ENCODE peak calls at places on chromosomes 5 and 9, in eight cellular contexts. One of them, this sample, is unnamed.
A peak's percentile ranks its signal among the peaks of the same experiment; 100 is the strongest.

GRCh38 chr9:23826120-23826629 is at the start of gene ELAVL2:
- DNase-seq in A673: no peak
- DNase-seq in thoracic aorta: no peak
- DNase-seq in cardiac muscle cell: peak; percentile 91
- DNase-seq in astrocyte of the spinal cord: peak; percentile 99
- DNase-seq in uterus: peak; percentile 89
- DNase-seq in right lobe of liver: peak; percentile 65
- DNase-seq in omental fat pad: peak; percentile 74
- DNase-seq in this sample: no peak

GRCh38 chr9:135536166-135536565 is 9.8 kb upstream of the OBP2A start:
- DNase-seq in A673: no peak
- DNase-seq in thoracic aorta: no peak
- DNase-seq in cardiac muscle cell: peak; percentile 85
- DNase-seq in astrocyte of the spinal cord: peak; percentile 29
- DNase-seq in uterus: no peak
- DNase-seq in right lobe of liver: no peak
- DNase-seq in omental fat pad: peak; percentile 2
- DNase-seq in this sample: no peak

GRCh38 chr5:157689942-157690689 is 18.8 kb downstream of the C5orf52 start:
- DNase-seq in A673: no peak
- DNase-seq in thoracic aorta: no peak
- DNase-seq in cardiac muscle cell: peak; percentile 39
- DNase-seq in astrocyte of the spinal cord: no peak
- DNase-seq in uterus: no peak
- DNase-seq in right lobe of liver: no peak
- DNase-seq in omental fat pad: no peak
- DNase-seq in this sample: no peak

GRCh38 chr5:177520906-177521513 is 4.2 kb upstream of the DDX41 start:
- DNase-seq in A673: no peak
- DNase-seq in thoracic aorta: no peak
- DNase-seq in cardiac muscle cell: no peak
- DNase-seq in astrocyte of the spinal cord: no peak
- DNase-seq in uterus: no peak
- DNase-seq in right lobe of liver: peak; percentile 7
- DNase-seq in omental fat pad: no peak
- DNase-seq in this sample: no peak

GRCh38 chr5:167998148-167998767 is 293.2 kb upstream of the WWC1 start:
- DNase-seq in A673: no peak
- DNase-seq in thoracic aorta: no peak
- DNase-seq in cardiac muscle cell: no peak
- DNase-seq in astrocyte of the spinal cord: peak; percentile 35
- DNase-seq in uterus: no peak
- DNase-seq in right lobe of liver: no peak
- DNase-seq in omental fat pad: no peak
- DNase-seq in this sample: no peak

GRCh38 chr9:4147476-4148214 is 152.2 kb downstream of the GLIS3 start:
- DNase-seq in A673: no peak
- DNase-seq in thoracic aorta: no peak
- DNase-seq in cardiac muscle cell: peak; percentile 28
- DNase-seq in astrocyte of the spinal cord: peak; percentile 38
- DNase-seq in uterus: no peak
- DNase-seq in right lobe of liver: no peak
- DNase-seq in omental fat pad: no peak
- DNase-seq in this sample: no peak

GRCh38 chr9:130549093-130549735 is 30.2 kb upstream of the FUBP3 start:
- DNase-seq in A673: peak; percentile 30
- DNase-seq in thoracic aorta: no peak
- DNase-seq in cardiac muscle cell: no peak
- DNase-seq in astrocyte of the spinal cord: no peak
- DNase-seq in uterus: no peak
- DNase-seq in right lobe of liver: no peak
- DNase-seq in omental fat pad: no peak
- DNase-seq in this sample: no peak

GRCh38 chr9:642014-642413 is 199.5 kb upstream of the DMRT1 start:
- DNase-seq in A673: no peak
- DNase-seq in thoracic aorta: no peak
- DNase-seq in cardiac muscle cell: no peak
- DNase-seq in astrocyte of the spinal cord: no peak
- DNase-seq in uterus: no peak
- DNase-seq in right lobe of liver: no peak
- DNase-seq in omental fat pad: no peak
- DNase-seq in this sample: no peak

GRCh38 chr9:97980918-97981827 is 2.0 kb upstream of the ANP32B start:
- DNase-seq in A673: no peak
- DNase-seq in thoracic aorta: no peak
- DNase-seq in cardiac muscle cell: no peak
- DNase-seq in astrocyte of the spinal cord: no peak
- DNase-seq in uterus: peak; percentile 34
- DNase-seq in right lobe of liver: no peak
- DNase-seq in omental fat pad: no peak
- DNase-seq in this sample: no peak

GRCh38 chr5:129367883-129368282 is 92.2 kb upstream of the ADAMTS19 start:
- DNase-seq in A673: no peak
- DNase-seq in thoracic aorta: no peak
- DNase-seq in cardiac muscle cell: peak; percentile 79
- DNase-seq in astrocyte of the spinal cord: peak; percentile 22
- DNase-seq in uterus: no peak
- DNase-seq in right lobe of liver: no peak
- DNase-seq in omental fat pad: no peak
- DNase-seq in this sample: no peak

GRCh38 chr5:7876867-7877266 is 7.9 kb downstream of the MTRR start:
- DNase-seq in A673: peak; percentile 29
- DNase-seq in thoracic aorta: no peak
- DNase-seq in cardiac muscle cell: peak; percentile 32
- DNase-seq in astrocyte of the spinal cord: peak; percentile 51
- DNase-seq in uterus: no peak
- DNase-seq in right lobe of liver: no peak
- DNase-seq in omental fat pad: no peak
- DNase-seq in this sample: no peak

DNA sequence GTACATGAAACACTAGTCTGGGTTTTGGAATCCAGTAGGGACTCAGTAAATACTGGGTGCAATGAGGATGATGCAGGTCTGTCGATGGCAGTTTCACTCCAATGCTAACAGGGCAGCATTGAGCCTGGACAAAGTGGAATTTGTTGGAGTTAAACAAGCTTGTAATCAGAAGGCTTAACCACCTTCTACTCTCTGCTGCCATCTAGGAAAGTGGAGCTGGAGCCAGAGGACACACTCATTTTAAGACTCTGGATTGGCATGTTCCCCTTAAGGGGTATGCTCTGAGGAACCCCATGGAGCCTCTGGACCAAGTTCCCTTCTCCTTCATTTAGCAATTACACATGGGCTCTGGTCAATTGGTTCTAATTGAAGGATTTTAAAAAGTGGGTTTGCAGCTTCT is 331.0 kb upstream of the ADAMTSL1 start:
- DNase-seq in A673: no peak
- DNase-seq in thoracic aorta: no peak
- DNase-seq in cardiac muscle cell: peak; percentile 33
- DNase-seq in astrocyte of the spinal cord: no peak
- DNase-seq in uterus: no peak
- DNase-seq in right lobe of liver: no peak
- DNase-seq in omental fat pad: no peak
- DNase-seq in this sample: no peak
- TF ChIP-seq CTCF in A673: peak; percentile 12
- TF ChIP-seq CTCF in thoracic aorta: no peak
- TF ChIP-seq CTCF in cardiac muscle cell: peak; percentile 42
- TF ChIP-seq CTCF in astrocyte of the spinal cord: peak; percentile 43
- TF ChIP-seq CTCF in uterus: no peak
- TF ChIP-seq CTCF in right lobe of liver: peak; percentile 35
- TF ChIP-seq CTCF in omental fat pad: no peak
- TF ChIP-seq CTCF in this sample: no peak

DNA sequence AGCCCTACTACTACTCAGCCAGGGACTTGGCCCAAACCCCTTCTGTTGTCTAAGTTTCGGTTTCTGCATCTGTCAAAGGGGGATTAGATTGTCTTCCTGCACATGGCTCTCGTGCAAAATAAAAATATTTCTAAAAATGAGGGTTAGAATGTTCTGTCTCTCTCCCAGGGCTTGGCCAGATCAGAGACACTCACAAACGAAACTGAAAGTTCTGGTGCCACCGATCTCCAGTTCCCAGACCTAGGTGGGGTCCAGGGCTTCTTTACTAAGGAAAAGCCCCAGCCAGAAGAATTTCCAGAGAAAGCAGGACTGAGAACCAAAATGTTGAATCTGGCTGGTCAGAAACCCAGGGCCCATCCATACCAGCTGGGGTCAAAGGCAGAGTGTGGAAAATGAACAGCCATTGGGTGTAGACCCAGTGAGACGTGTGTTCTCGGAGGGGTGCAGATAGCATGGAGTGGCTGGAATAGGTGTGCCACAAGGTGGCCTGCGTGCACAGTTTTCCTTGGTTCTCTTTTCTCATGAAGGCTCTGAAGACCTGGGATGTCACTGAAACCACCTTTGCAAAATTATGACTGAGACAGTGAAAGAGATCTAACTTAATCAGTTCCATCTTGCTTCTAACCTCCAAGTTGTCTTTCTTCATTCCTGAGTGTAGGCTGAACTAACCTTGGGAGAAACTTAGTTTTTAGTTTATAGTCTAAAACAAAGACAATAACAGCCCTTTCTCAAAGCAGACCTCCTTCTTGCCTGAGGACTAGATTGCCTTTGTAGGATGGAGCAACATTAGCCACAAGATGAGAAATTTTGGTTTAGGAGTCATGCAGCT is 2.2 kb upstream of the SLC23A1 start:
- DNase-seq in A673: no peak
- DNase-seq in thoracic aorta: no peak
- DNase-seq in cardiac muscle cell: no peak
- DNase-seq in astrocyte of the spinal cord: no peak
- DNase-seq in uterus: no peak
- DNase-seq in right lobe of liver: no peak
- DNase-seq in omental fat pad: no peak
- DNase-seq in this sample: no peak
- TF ChIP-seq CTCF in A673: no peak
- TF ChIP-seq CTCF in thoracic aorta: no peak
- TF ChIP-seq CTCF in cardiac muscle cell: no peak
- TF ChIP-seq CTCF in astrocyte of the spinal cord: no peak
- TF ChIP-seq CTCF in uterus: no peak
- TF ChIP-seq CTCF in right lobe of liver: peak; percentile 32
- TF ChIP-seq CTCF in omental fat pad: no peak
- TF ChIP-seq CTCF in this sample: no peak

GRCh38 chr9:127977877-127978647 is 2.7 kb downstream of the EEIG1 start:
- DNase-seq in A673: no peak
- DNase-seq in thoracic aorta: peak; percentile 62
- DNase-seq in cardiac muscle cell: peak; percentile 95
- DNase-seq in astrocyte of the spinal cord: peak; percentile 68
- DNase-seq in uterus: peak; percentile 79
- DNase-seq in right lobe of liver: no peak
- DNase-seq in omental fat pad: no peak
- DNase-seq in this sample: no peak
- TF ChIP-seq CTCF in A673: no peak
- TF ChIP-seq CTCF in thoracic aorta: peak; percentile 14
- TF ChIP-seq CTCF in cardiac muscle cell: no peak
- TF ChIP-seq CTCF in astrocyte of the spinal cord: no peak
- TF ChIP-seq CTCF in uterus: peak; percentile 11
- TF ChIP-seq CTCF in right lobe of liver: no peak
- TF ChIP-seq CTCF in omental fat pad: no peak
- TF ChIP-seq CTCF in this sample: no peak

DNA sequence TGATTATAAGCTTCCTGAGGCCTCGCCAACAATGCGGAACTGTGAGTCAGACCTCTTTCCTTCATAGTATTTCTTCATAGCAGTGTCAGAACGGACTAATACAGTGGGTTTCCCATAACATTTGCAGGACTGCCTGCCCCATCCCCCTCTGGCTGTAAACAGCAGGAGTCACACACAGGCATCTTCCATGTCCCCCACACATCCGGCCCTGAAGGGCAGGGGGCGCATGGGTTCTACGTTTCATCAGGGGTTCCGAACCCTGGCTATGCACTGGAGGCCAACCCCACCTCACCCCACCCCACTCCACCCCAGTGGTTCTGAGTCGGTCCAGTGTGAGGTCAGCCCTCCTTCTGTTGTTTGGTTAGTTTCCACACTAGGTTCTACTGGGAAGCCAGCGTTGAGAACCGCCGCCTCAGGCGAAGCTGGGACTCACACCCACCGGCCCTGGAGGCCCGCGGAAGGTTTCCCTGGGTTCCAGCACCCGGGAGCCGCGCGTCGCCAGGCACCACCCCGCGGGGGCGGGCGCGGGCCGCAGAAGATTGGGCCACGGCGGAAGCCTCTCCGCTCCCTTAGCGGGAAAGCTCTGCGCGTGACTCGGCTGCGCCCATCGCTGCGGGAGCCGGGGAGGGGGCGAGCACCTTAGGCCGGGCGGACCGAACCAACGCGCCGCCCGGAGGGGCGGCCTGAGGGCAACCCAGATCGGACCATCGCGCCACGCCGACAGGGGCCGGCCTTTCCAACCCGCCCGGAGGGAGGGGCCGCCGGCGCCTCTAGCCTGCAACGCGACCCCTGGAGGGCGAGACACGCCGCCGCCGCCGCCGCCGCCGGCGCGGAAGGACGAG is at the start of gene RUSC2:
- DNase-seq in A673: peak; percentile 93
- DNase-seq in thoracic aorta: peak; percentile 64
- DNase-seq in cardiac muscle cell: peak; percentile 96
- DNase-seq in astrocyte of the spinal cord: peak; percentile 93
- DNase-seq in uterus: peak; percentile 85
- DNase-seq in right lobe of liver: peak; percentile 88
- DNase-seq in omental fat pad: peak; percentile 60
- DNase-seq in this sample: peak; percentile 47
- TF ChIP-seq CTCF in A673: peak; percentile 48
- TF ChIP-seq CTCF in thoracic aorta: peak; percentile 57
- TF ChIP-seq CTCF in cardiac muscle cell: peak; percentile 37
- TF ChIP-seq CTCF in astrocyte of the spinal cord: peak; percentile 40
- TF ChIP-seq CTCF in uterus: peak; percentile 59
- TF ChIP-seq CTCF in right lobe of liver: peak; percentile 39
- TF ChIP-seq CTCF in omental fat pad: no peak
- TF ChIP-seq CTCF in this sample: peak; percentile 28

GRCh38 chr5:89729623-89730390 is 679.7 kb downstream of the CETN3 start:
- DNase-seq in A673: peak; percentile 43
- DNase-seq in thoracic aorta: no peak
- DNase-seq in cardiac muscle cell: peak; percentile 9
- DNase-seq in astrocyte of the spinal cord: peak; percentile 16
- DNase-seq in uterus: no peak
- DNase-seq in right lobe of liver: no peak
- DNase-seq in omental fat pad: no peak
- DNase-seq in this sample: no peak
- TF ChIP-seq CTCF in A673: peak; percentile 50
- TF ChIP-seq CTCF in thoracic aorta: no peak
- TF ChIP-seq CTCF in cardiac muscle cell: no peak
- TF ChIP-seq CTCF in astrocyte of the spinal cord: peak; percentile 35
- TF ChIP-seq CTCF in uterus: no peak
- TF ChIP-seq CTCF in right lobe of liver: no peak
- TF ChIP-seq CTCF in omental fat pad: no peak
- TF ChIP-seq CTCF in this sample: no peak

DNA sequence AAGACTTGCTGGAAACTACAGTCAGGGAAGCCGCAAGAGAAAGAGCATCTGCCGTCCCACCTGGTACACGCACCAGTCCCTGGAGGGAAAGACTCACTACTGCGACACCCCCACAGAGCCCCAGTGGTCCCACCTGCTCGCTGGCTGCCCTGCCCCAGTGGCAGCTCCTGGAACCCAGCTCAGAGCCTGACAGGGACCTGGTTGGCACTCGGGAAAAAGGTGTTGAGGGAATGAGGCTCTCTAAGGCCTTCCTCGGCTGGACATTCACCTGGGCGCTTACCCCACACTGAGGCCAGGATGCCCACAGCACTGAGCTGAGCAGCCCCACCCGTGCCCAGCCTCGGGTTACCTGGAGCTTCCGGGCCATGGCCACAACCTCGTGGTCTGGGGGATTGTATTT is 19.7 kb downstream of the BRD3OS start:
- DNase-seq in A673: no peak
- DNase-seq in thoracic aorta: no peak
- DNase-seq in cardiac muscle cell: no peak
- DNase-seq in astrocyte of the spinal cord: no peak
- DNase-seq in uterus: no peak
- DNase-seq in right lobe of liver: no peak
- DNase-seq in omental fat pad: no peak
- DNase-seq in this sample: no peak
- TF ChIP-seq CTCF in A673: no peak
- TF ChIP-seq CTCF in thoracic aorta: no peak
- TF ChIP-seq CTCF in cardiac muscle cell: no peak
- TF ChIP-seq CTCF in astrocyte of the spinal cord: no peak
- TF ChIP-seq CTCF in uterus: no peak
- TF ChIP-seq CTCF in right lobe of liver: no peak
- TF ChIP-seq CTCF in omental fat pad: no peak
- TF ChIP-seq CTCF in this sample: no peak

This sample was measured in natural killer cell.